ENCODE peak calls at places on chromosomes 12 and 14, in ten cellular contexts. One of them, this sample, is unnamed.

GRCh38 chr12:46569826-46570390 is 197.3 kb upstream of the SLC38A2 start:
- DNase-seq in GM13977: no peak
- DNase-seq in RWPE1: no peak
- DNase-seq in GM03348: no peak
- DNase-seq in A549: no peak
- DNase-seq in AG09309: no peak
- DNase-seq in GDM1: no peak
- DNase-seq in HS-27A: no peak
- DNase-seq in AML-193: no peak
- DNase-seq in HuH-7: no peak
- DNase-seq in this sample: no peak

GRCh38 chr14:93984987-93985410 is 8.6 kb upstream of the ASB2 start:
- DNase-seq in GM13977: no peak
- DNase-seq in RWPE1: peak
- DNase-seq in GM03348: peak
- DNase-seq in A549: peak
- DNase-seq in AG09309: peak
- DNase-seq in GDM1: no peak
- DNase-seq in HS-27A: no peak
- DNase-seq in AML-193: peak
- DNase-seq in HuH-7: peak
- DNase-seq in this sample: peak

GRCh38 chr14:72479471-72479931 is 414.4 kb downstream of the DPF3 start:
- DNase-seq in GM13977: peak
- DNase-seq in RWPE1: no peak
- DNase-seq in GM03348: no peak
- DNase-seq in A549: no peak
- DNase-seq in AG09309: no peak
- DNase-seq in GDM1: no peak
- DNase-seq in HS-27A: no peak
- DNase-seq in AML-193: no peak
- DNase-seq in HuH-7: no peak
- DNase-seq in this sample: no peak

GRCh38 chr12:121132601-121133481 is at the start of gene P2RX7:
- DNase-seq in GM13977: peak
- DNase-seq in RWPE1: peak
- DNase-seq in GM03348: peak
- DNase-seq in A549: peak
- DNase-seq in AG09309: peak
- DNase-seq in GDM1: peak
- DNase-seq in HS-27A: peak
- DNase-seq in AML-193: peak
- DNase-seq in HuH-7: no peak
- DNase-seq in this sample: peak

GRCh38 chr14:104075530-104076151 is 9.9 kb upstream of the ASPG start:
- DNase-seq in GM13977: no peak
- DNase-seq in RWPE1: no peak
- DNase-seq in GM03348: no peak
- DNase-seq in A549: no peak
- DNase-seq in AG09309: no peak
- DNase-seq in GDM1: peak
- DNase-seq in HS-27A: no peak
- DNase-seq in AML-193: peak
- DNase-seq in HuH-7: no peak
- DNase-seq in this sample: no peak

GRCh38 chr12:104840262-104840661 is 117.8 kb downstream of the SLC41A2 start:
- DNase-seq in GM13977: no peak
- DNase-seq in RWPE1: no peak
- DNase-seq in GM03348: no peak
- DNase-seq in A549: no peak
- DNase-seq in AG09309: no peak
- DNase-seq in GDM1: no peak
- DNase-seq in HS-27A: no peak
- DNase-seq in AML-193: no peak
- DNase-seq in HuH-7: no peak
- DNase-seq in this sample: no peak

GRCh38 chr12:132465269-132466190 is 24.4 kb upstream of the FBRSL1 start:
- DNase-seq in GM13977: no peak
- DNase-seq in RWPE1: no peak
- DNase-seq in GM03348: no peak
- DNase-seq in A549: no peak
- DNase-seq in AG09309: no peak
- DNase-seq in GDM1: no peak
- DNase-seq in HS-27A: no peak
- DNase-seq in AML-193: no peak
- DNase-seq in HuH-7: no peak
- DNase-seq in this sample: no peak

GRCh38 chr12:1583421-1584078 is 10.8 kb downstream of the FBXL14 start:
- DNase-seq in GM13977: peak
- DNase-seq in RWPE1: peak
- DNase-seq in GM03348: peak
- DNase-seq in A549: peak
- DNase-seq in AG09309: no peak
- DNase-seq in GDM1: peak
- DNase-seq in HS-27A: peak
- DNase-seq in AML-193: peak
- DNase-seq in HuH-7: peak
- DNase-seq in this sample: peak

GRCh38 chr12:42957136-42957535 is 367.6 kb upstream of the PRICKLE1 start:
- DNase-seq in GM13977: no peak
- DNase-seq in RWPE1: no peak
- DNase-seq in GM03348: no peak
- DNase-seq in A549: no peak
- DNase-seq in AG09309: no peak
- DNase-seq in GDM1: no peak
- DNase-seq in HS-27A: no peak
- DNase-seq in AML-193: no peak
- DNase-seq in HuH-7: no peak
- DNase-seq in this sample: no peak

GRCh38 chr14:68318788-68319187 is 474.1 kb downstream of the ZFP36L1 start:
- DNase-seq in GM13977: no peak
- DNase-seq in RWPE1: no peak
- DNase-seq in GM03348: no peak
- DNase-seq in A549: no peak
- DNase-seq in AG09309: no peak
- DNase-seq in GDM1: no peak
- DNase-seq in HS-27A: no peak
- DNase-seq in AML-193: no peak
- DNase-seq in HuH-7: no peak
- DNase-seq in this sample: no peak

GRCh38 chr14:74459289-74459946 is 33.4 kb upstream of the SYNDIG1L start:
- DNase-seq in GM13977: peak
- DNase-seq in RWPE1: peak
- DNase-seq in GM03348: peak
- DNase-seq in A549: peak
- DNase-seq in AG09309: peak
- DNase-seq in GDM1: no peak
- DNase-seq in HS-27A: no peak
- DNase-seq in AML-193: peak
- DNase-seq in HuH-7: peak
- DNase-seq in this sample: peak

GRCh38 chr12:131610181-131610580 is 100.7 kb upstream of the SFSWAP start:
- DNase-seq in GM13977: no peak
- DNase-seq in RWPE1: no peak
- DNase-seq in GM03348: no peak
- DNase-seq in A549: no peak
- DNase-seq in AG09309: no peak
- DNase-seq in GDM1: no peak
- DNase-seq in HS-27A: no peak
- DNase-seq in AML-193: no peak
- DNase-seq in HuH-7: no peak
- DNase-seq in this sample: no peak

GRCh38 chr12:124369055-124369900 is 74.4 kb downstream of the RFLNA start:
- DNase-seq in GM13977: no peak
- DNase-seq in RWPE1: no peak
- DNase-seq in GM03348: peak
- DNase-seq in A549: peak
- DNase-seq in AG09309: peak
- DNase-seq in GDM1: no peak
- DNase-seq in HS-27A: peak
- DNase-seq in AML-193: no peak
- DNase-seq in HuH-7: no peak
- DNase-seq in this sample: peak

GRCh38 chr14:93142854-93143652 is 27.3 kb upstream of the ITPK1 start:
- DNase-seq in GM13977: no peak
- DNase-seq in RWPE1: no peak
- DNase-seq in GM03348: no peak
- DNase-seq in A549: no peak
- DNase-seq in AG09309: no peak
- DNase-seq in GDM1: no peak
- DNase-seq in HS-27A: no peak
- DNase-seq in AML-193: no peak
- DNase-seq in HuH-7: no peak
- DNase-seq in this sample: no peak

GRCh38 chr12:11607313-11608081 is 42.0 kb upstream of the ETV6 start:
- DNase-seq in GM13977: no peak
- DNase-seq in RWPE1: no peak
- DNase-seq in GM03348: peak
- DNase-seq in A549: no peak
- DNase-seq in AG09309: peak
- DNase-seq in GDM1: no peak
- DNase-seq in HS-27A: no peak
- DNase-seq in AML-193: no peak
- DNase-seq in HuH-7: peak
- DNase-seq in this sample: peak

GRCh38 chr12:47766496-47767196 is 6.4 kb upstream of the SLC48A1 start:
- DNase-seq in GM13977: no peak
- DNase-seq in RWPE1: no peak
- DNase-seq in GM03348: no peak
- DNase-seq in A549: no peak
- DNase-seq in AG09309: no peak
- DNase-seq in GDM1: peak
- DNase-seq in HS-27A: no peak
- DNase-seq in AML-193: no peak
- DNase-seq in HuH-7: no peak
- DNase-seq in this sample: no peak